ENCODE peak calls at places on chromosomes 12 and 14, in eight cellular contexts. E is omental fat pad, G is C1 segment of cervical spinal cord, V is pancreas, K is WTC11, F is T47D, P is AG20443, U is left lung. C is an unnamed sample.

GRCh38 chr14:69620211-69620611 is 8.8 kb downstream of the SUSD6 start:
- DNase-seq in V (no peak), G (no peak), F (peak; percentile 65), E (no peak), U (no peak), P (no peak), K (no peak), C (no peak)

GRCh38 chr12:110426300-110426910 is 22.9 kb upstream of the ANAPC7 start:
- DNase-seq in U (no peak), E (no peak), G (no peak), V (no peak), K (no peak), F (no peak), P (no peak), C (no peak)

GRCh38 chr14:105617201-105617777 is 90.9 kb downstream of the TMEM121 start:
- DNase-seq in E (no peak), P (no peak), G (no peak), F (no peak), U (no peak), V (no peak), K (no peak), C (no peak)

GRCh38 chr12:110579239-110579888 is 3.8 kb downstream of the PPTC7 start:
- DNase-seq in F (no peak), G (no peak), P (no peak), E (no peak), V (no peak), K (no peak), U (no peak), C (no peak)

GRCh38 chr14:75844486-75844885 is 137.3 kb downstream of the TGFB3 start:
- DNase-seq in V (no peak), G (no peak), K (no peak), P (no peak), F (no peak), U (no peak), E (no peak), C (no peak)

GRCh38 chr12:123004287-123004686 is 23.8 kb downstream of the ARL6IP4 start:
- DNase-seq in P (no peak), V (no peak), K (no peak), G (no peak), F (no peak), U (no peak), E (no peak), C (no peak)

GRCh38 chr14:56195727-56196126 is 77.5 kb downstream of the PELI2 start:
- DNase-seq in V (no peak), F (no peak), K (no peak), P (no peak), U (no peak), E (no peak), G (no peak), C (no peak)

GRCh38 chr14:103185051-103186027 is 62.1 kb downstream of the TNFAIP2 start:
- DNase-seq in U (no peak), F (peak; percentile 57), E (no peak), P (peak; percentile 27), G (no peak), V (no peak), K (no peak), C (peak; percentile 24)

GRCh38 chr12:33248364-33248763 is 191.3 kb downstream of the SYT10 start:
- DNase-seq in F (no peak), V (no peak), P (no peak), E (no peak), K (no peak), G (no peak), U (no peak), C (no peak)

GRCh38 chr12:43206396-43206795 is 345.6 kb downstream of the ADAMTS20 start:
- DNase-seq in E (no peak), K (no peak), U (no peak), F (no peak), G (no peak), P (no peak), V (no peak), C (no peak)

GRCh38 chr12:110821917-110822316 is 24.9 kb upstream of the CCDC63 start:
- DNase-seq in E (no peak), G (no peak), F (no peak), U (no peak), P (no peak), V (no peak), K (no peak), C (no peak)

GRCh38 chr12:75756112-75756511 is 244.7 kb upstream of the KRR1 start:
- DNase-seq in P (no peak), V (no peak), F (no peak), G (no peak), E (no peak), U (no peak), K (no peak), C (no peak)

GRCh38 chr12:89451876-89452275 is 72.7 kb downstream of the GALNT4 start:
- DNase-seq in K (peak; percentile 70), V (no peak), U (peak; percentile 36), G (no peak), F (no peak), P (peak; percentile 78), E (no peak), C (peak; percentile 30)

GRCh38 chr12:112514926-112515642 is 96.3 kb downstream of the PTPN11 start:
- DNase-seq in P (peak; percentile 40), K (no peak), F (no peak), V (no peak), E (no peak), G (no peak), U (no peak), C (no peak)

GRCh38 chr12:125406131-125406530 is 340.9 kb downstream of the AACS start:
- DNase-seq in F (no peak), K (no peak), P (no peak), E (no peak), G (no peak), U (no peak), V (no peak), C (no peak)

GRCh38 chr12:132204064-132204821 is 60.0 kb downstream of the NOC4L start:
- DNase-seq in K (no peak), V (no peak), U (no peak), G (no peak), F (no peak), P (peak; percentile 44), E (no peak), C (no peak)

GRCh38 chr12:114444422-114445279 is 38.7 kb upstream of the TBX5 start:
- DNase-seq in G (no peak), F (no peak), V (no peak), P (no peak), K (peak; percentile 38), E (no peak), U (no peak), C (no peak)

GRCh38 chr12:39866135-39866534 is 239.7 kb downstream of the SLC2A13 start:
- DNase-seq in F (no peak), K (no peak), E (no peak), V (no peak), G (no peak), P (no peak), U (no peak), C (no peak)

GRCh38 chr14:68519788-68520187 is 273.1 kb downstream of the ZFP36L1 start:
- DNase-seq in E (no peak), K (no peak), F (no peak), G (no peak), U (no peak), P (no peak), V (no peak), C (no peak)

GRCh38 chr14:33229269-33229924 is 290.7 kb downstream of the NPAS3 start:
- DNase-seq in F (no peak), V (no peak), K (no peak), P (no peak), G (peak; percentile 6), E (no peak), U (no peak), C (no peak)

GRCh38 chr14:103618999-103619398 is 10.0 kb upstream of the KLC1 start:
- DNase-seq in P (peak; percentile 62), F (no peak), V (no peak), G (no peak), E (no peak), K (no peak), U (no peak), C (no peak)